ENCODE peak calls at places on chromosomes 5 and 9, in nine cellular contexts. E, L, T, U, K, M, F, R and Z are unnamed samples.
A peak's percentile ranks its signal among the peaks of the same experiment; 100 is the strongest.

GRCh38 chr9:14278291-14278721 is 35.6 kb downstream of the NFIB start:
- DNase-seq in T (no peak), K (no peak), L (no peak), R (no peak), E (no peak), M (no peak), U (no peak), F (no peak), Z (no peak)

GRCh38 chr5:151657105-151657504 is 29.6 kb downstream of the SPARC start:
- DNase-seq in R (no peak), F (no peak), T (no peak), K (no peak), U (no peak), E (no peak), M (no peak), L (no peak), Z (no peak)

GRCh38 chr5:116075117-116075910 is 9.5 kb upstream of the COMMD10 start:
- DNase-seq in T (no peak), E (no peak), K (no peak), L (no peak), U (peak; percentile 42), F (no peak), M (no peak), R (no peak), Z (no peak)

GRCh38 chr5:126921471-126922091 is 108.8 kb downstream of the MARCHF3 start:
- DNase-seq in E (no peak), M (peak; percentile 16), K (no peak), F (no peak), R (no peak), U (no peak), L (peak; percentile 8), T (no peak), Z (no peak)

GRCh38 chr5:14896091-14896490 is 24.5 kb upstream of the ANKH start:
- DNase-seq in K (no peak), U (no peak), R (no peak), M (no peak), T (no peak), F (no peak), E (no peak), L (no peak), Z (no peak)

GRCh38 chr5:173204185-173204979 is 30.6 kb downstream of the NKX2-5 start:
- DNase-seq in U (peak; percentile 54), M (peak; percentile 18), T (no peak), F (no peak), E (no peak), K (no peak), R (peak; percentile 40), L (no peak), Z (no peak)

GRCh38 chr5:146447734-146448380 is 724 bp downstream of the TCERG1 start:
- DNase-seq in T (peak; percentile 36), F (no peak), L (no peak), E (no peak), R (peak; percentile 50), K (peak; percentile 65), M (peak; percentile 42), U (peak; percentile 75), Z (no peak)

GRCh38 chr9:136079211-136079915 is 15.7 kb downstream of the NACC2 start:
- DNase-seq in U (peak; percentile 68), R (peak; percentile 12), F (no peak), L (no peak), K (peak; percentile 42), T (no peak), M (no peak), E (no peak), Z (no peak)

GRCh38 chr5:125081101-125081500 is 334.7 kb upstream of the ZNF608 start:
- DNase-seq in M (no peak), K (no peak), R (no peak), L (no peak), U (no peak), F (no peak), E (no peak), T (no peak), Z (no peak)

GRCh38 chr9:32378496-32378895 is 5.9 kb upstream of the ACO1 start:
- DNase-seq in U (peak; percentile 54), L (peak; percentile 59), F (peak; percentile 24), M (peak; percentile 37), T (no peak), E (peak; percentile 20), K (no peak), R (peak; percentile 70), Z (peak; percentile 72)

GRCh38 chr5:109045710-109046109 is 298.0 kb downstream of the FER start:
- DNase-seq in L (no peak), U (no peak), F (no peak), K (no peak), R (no peak), T (no peak), M (no peak), E (no peak), Z (no peak)

GRCh38 chr5:7881091-7881490 is 12.1 kb downstream of the MTRR start:
- DNase-seq in T (no peak), K (no peak), L (no peak), F (no peak), M (no peak), R (no peak), E (no peak), U (no peak), Z (no peak)

GRCh38 chr5:108212775-108213346 is 169.0 kb downstream of the FBXL17 start:
- DNase-seq in U (no peak), E (no peak), L (no peak), T (no peak), F (no peak), R (no peak), K (peak; percentile 43), M (no peak), Z (no peak)